ENCODE peak calls at places on chromosomes 6 and 20, in seven cellular contexts. K is non-pigmented ciliary epithelial cell; E is NCI-H1436 treated with DMSO at 0.1 percent for 48 hours; Z is foreskin fibroblast; I is SHP77; X is NCI-H2107; G is activated CD4-positive, alpha-beta T cell treated with anti-CD3 and anti-CD28 coated beads, Interleukin-2, amount 50 U/mL, for 1 hour. N is an unnamed sample.

GRCh38 chr20:63298731-63299312 is 5.8 kb downstream of the COL20A1 start:
- DNase-seq in X (no peak), I (no peak), Z (no peak), E (no peak), K (no peak), G (no peak), N (no peak)

GRCh38 chr6:1407499-1407990 is 18.2 kb downstream of the FOXF2 start:
- DNase-seq in Z (peak), I (no peak), G (no peak), X (no peak), K (no peak), E (no peak), N (no peak)

GRCh38 chr6:16925461-16925860 is 164.2 kb upstream of the ATXN1 start:
- DNase-seq in K (no peak), E (no peak), Z (no peak), I (no peak), X (no peak), G (no peak), N (no peak)

GRCh38 chr6:112691289-112691688 is 344.2 kb downstream of the RFPL4B start:
- DNase-seq in K (peak), E (no peak), Z (peak), X (no peak), G (no peak), I (no peak), N (no peak)

GRCh38 chr20:33947709-33948295 is 45.9 kb upstream of the RALY start:
- DNase-seq in X (no peak), K (no peak), Z (no peak), G (peak), I (peak), E (no peak), N (peak)

GRCh38 chr20:50243610-50244351 is 53.2 kb downstream of the CEBPB start:
- DNase-seq in Z (no peak), G (no peak), K (no peak), X (no peak), E (no peak), I (no peak), N (no peak)

GRCh38 chr6:159646136-159646535 is 46.9 kb downstream of the SOD2 start:
- DNase-seq in Z (no peak), E (no peak), I (no peak), K (no peak), X (no peak), G (no peak), N (no peak)

GRCh38 chr6:33424855-33425667 is 5.2 kb downstream of the SYNGAP1 start:
- DNase-seq in K (no peak), Z (no peak), I (no peak), G (no peak), E (no peak), X (no peak), N (no peak)

GRCh38 chr6:155939253-155939652 is 483.6 kb upstream of the NOX3 start:
- DNase-seq in G (no peak), E (peak), Z (no peak), X (no peak), K (no peak), I (no peak), N (no peak)

GRCh38 chr20:19952392-19952791 is 64.8 kb upstream of the NAA20 start:
- DNase-seq in E (no peak), Z (no peak), X (no peak), K (no peak), G (no peak), I (no peak), N (no peak)

GRCh38 chr6:143232849-143233248 is 172.2 kb downstream of the AIG1 start:
- DNase-seq in X (no peak), G (no peak), Z (no peak), K (no peak), I (peak), E (no peak), N (no peak)

GRCh38 chr6:5511924-5512323 is 250.6 kb downstream of the FARS2 start:
- DNase-seq in K (peak), Z (peak), E (no peak), G (no peak), X (no peak), I (no peak), N (no peak)

GRCh38 chr20:58352454-58352853 is 36.6 kb upstream of the VAPB start:
- DNase-seq in E (no peak), Z (no peak), I (no peak), K (no peak), G (no peak), X (no peak), N (no peak)

GRCh38 chr6:24683297-24684296 is 16.7 kb downstream of the ACOT13 start:
- DNase-seq in Z (no peak), G (no peak), X (no peak), E (no peak), K (no peak), I (no peak), N (no peak)

GRCh38 chr6:158018851-158019361 is 37.2 kb downstream of the SYNJ2 start:
- DNase-seq in X (peak), K (no peak), I (peak), Z (peak), G (no peak), E (peak), N (no peak)

GRCh38 chr20:63974402-63975200 is 4.8 kb downstream of the SAMD10 start:
- DNase-seq in X (peak), I (peak), E (no peak), K (no peak), G (no peak), Z (no peak), N (no peak)

GRCh38 chr20:16580127-16580526 is 6.9 kb upstream of the KIF16B start:
- DNase-seq in E (no peak), Z (peak), X (no peak), K (peak), I (no peak), G (no peak), N (no peak)

GRCh38 chr6:33851959-33852358 is 48.2 kb upstream of the MLN start:
- DNase-seq in I (peak), X (no peak), Z (no peak), K (no peak), G (peak), E (no peak), N (no peak)

GRCh38 chr20:8709627-8710026 is 359.3 kb upstream of the PLCB4 start:
- DNase-seq in I (no peak), E (no peak), K (no peak), G (no peak), X (no peak), Z (no peak), N (no peak)